ENCODE peak calls at places on chromosomes 2 and 18, in five cellular contexts. One of them, this sample, is unnamed.

GRCh38 chr2:62467475-62468321 is 38.3 kb downstream of the TMEM17 start:
- DNase-seq in GM12892: no peak
- DNase-seq in fibroblast of the aortic adventitia: peak; percentile 82
- DNase-seq in iPS-NIHi11: no peak
- DNase-seq in HTR-8/SVneo: no peak
- DNase-seq in this sample: peak; percentile 34

GRCh38 chr2:241082338-241083090 is 19.6 kb downstream of the MTERF4 start:
- DNase-seq in GM12892: no peak
- DNase-seq in HTR-8/SVneo: no peak
- DNase-seq in iPS-NIHi11: no peak
- DNase-seq in fibroblast of the aortic adventitia: no peak
- DNase-seq in this sample: no peak

GRCh38 chr2:196291873-196292800 is 120.8 kb upstream of the STK17B start:
- DNase-seq in fibroblast of the aortic adventitia: no peak
- DNase-seq in HTR-8/SVneo: no peak
- DNase-seq in iPS-NIHi11: peak; percentile 17
- DNase-seq in GM12892: no peak
- DNase-seq in this sample: peak; percentile 42

GRCh38 chr2:43131890-43132522 is 94.4 kb downstream of the ZFP36L2 start:
- DNase-seq in fibroblast of the aortic adventitia: no peak
- DNase-seq in HTR-8/SVneo: no peak
- DNase-seq in iPS-NIHi11: no peak
- DNase-seq in GM12892: no peak
- DNase-seq in this sample: no peak

GRCh38 chr18:51253476-51253875 is 56.0 kb upstream of the MEX3C start:
- DNase-seq in GM12892: no peak
- DNase-seq in HTR-8/SVneo: no peak
- DNase-seq in fibroblast of the aortic adventitia: no peak
- DNase-seq in iPS-NIHi11: no peak
- DNase-seq in this sample: no peak

GRCh38 chr18:62486290-62486964 is 36.4 kb upstream of the ZCCHC2 start:
- DNase-seq in HTR-8/SVneo: no peak
- DNase-seq in GM12892: no peak
- DNase-seq in fibroblast of the aortic adventitia: peak; percentile 58
- DNase-seq in iPS-NIHi11: peak; percentile 23
- DNase-seq in this sample: no peak

GRCh38 chr2:228847684-228848083 is 423.4 kb downstream of the PID1 start:
- DNase-seq in iPS-NIHi11: no peak
- DNase-seq in fibroblast of the aortic adventitia: peak; percentile 69
- DNase-seq in HTR-8/SVneo: no peak
- DNase-seq in GM12892: no peak
- DNase-seq in this sample: no peak

GRCh38 chr2:197086500-197086899 is 160.0 kb upstream of the PGAP1 start:
- DNase-seq in fibroblast of the aortic adventitia: no peak
- DNase-seq in GM12892: no peak
- DNase-seq in iPS-NIHi11: no peak
- DNase-seq in HTR-8/SVneo: no peak
- DNase-seq in this sample: no peak

GRCh38 chr2:29733945-29734344 is 187.4 kb downstream of the ALK start:
- DNase-seq in iPS-NIHi11: no peak
- DNase-seq in GM12892: no peak
- DNase-seq in fibroblast of the aortic adventitia: no peak
- DNase-seq in HTR-8/SVneo: no peak
- DNase-seq in this sample: no peak

GRCh38 chr2:234363647-234364294 is 133.1 kb downstream of the ARL4C start:
- DNase-seq in fibroblast of the aortic adventitia: no peak
- DNase-seq in GM12892: no peak
- DNase-seq in HTR-8/SVneo: no peak
- DNase-seq in iPS-NIHi11: no peak
- DNase-seq in this sample: no peak

This sample was measured in GM23338.